ENCODE peak calls at places on chromosome 10, in four cellular contexts. M is RCC 7860, C is AG09319, O is NCI-H1105 treated with DMSO at 0.1 percent for 48 hours. T is an unnamed sample.

GRCh38 chr10:4431114-4431862 is 394.7 kb upstream of the AKR1E2 start:
- DNase-seq in O (no peak), M (no peak), C (no peak), T (peak; percentile 18)

GRCh38 chr10:75049316-75050285 is 61.9 kb upstream of the SAMD8 start:
- DNase-seq in M (no peak), O (no peak), C (no peak), T (no peak)

GRCh38 chr10:20007426-20007825 is 191.2 kb downstream of the PLXDC2 start:
- DNase-seq in M (no peak), C (no peak), O (no peak), T (no peak)

GRCh38 chr10:102460836-102461186 is 9.5 kb upstream of the C10orf95 start:
- DNase-seq in C (no peak), O (peak; percentile 14), M (no peak), T (no peak)

GRCh38 chr10:28200804-28201203 is 102.1 kb downstream of the MPP7 start:
- DNase-seq in O (no peak), M (no peak), C (no peak), T (no peak)

GRCh38 chr10:89926736-89927135 is 225.3 kb downstream of the KIF20B start:
- DNase-seq in M (no peak), C (no peak), O (no peak), T (no peak)

GRCh38 chr10:58512470-58513188 is at the start of gene BICC1:
- DNase-seq in O (peak; percentile 25), C (no peak), M (peak; percentile 52), T (no peak)

GRCh38 chr10:61452655-61453641 is at the start of gene TMEM26:
- DNase-seq in O (no peak), C (no peak), M (no peak), T (no peak)

GRCh38 chr10:33031815-33032320 is 73.8 kb upstream of the ITGB1 start:
- DNase-seq in M (no peak), O (no peak), C (no peak), T (no peak)

GRCh38 chr10:95297402-95297801 is 6.6 kb upstream of the PDLIM1 start:
- DNase-seq in M (no peak), C (no peak), O (no peak), T (no peak)

GRCh38 chr10:123573236-123574147 is 92.7 kb upstream of the GPR26 start:
- DNase-seq in M (no peak), O (no peak), C (peak; percentile 3), T (no peak)

GRCh38 chr10:585502-585901 is 104.0 kb downstream of the DIP2C start:
- DNase-seq in O (no peak), M (no peak), C (no peak), T (no peak)

GRCh38 chr10:519716-520401 is 169.6 kb downstream of the DIP2C start:
- DNase-seq in C (no peak), M (no peak), O (no peak), T (no peak)

GRCh38 chr10:48608279-48608681 is 3.4 kb upstream of the ARHGAP22 start:
- DNase-seq in C (no peak), M (no peak), O (peak; percentile 9), T (no peak)

GRCh38 chr10:88065384-88066049 is 202.1 kb downstream of the PTEN start:
- DNase-seq in C (no peak), O (no peak), M (no peak), T (no peak)

GRCh38 chr10:111338035-111338434 is 261.2 kb downstream of the ADRA2A start:
- DNase-seq in M (no peak), C (no peak), O (no peak), T (no peak)

GRCh38 chr10:86522385-86522855 is 828 bp upstream of the WAPL start:
- DNase-seq in O (peak; percentile 9), M (no peak), C (no peak), T (no peak)

GRCh38 chr10:6100370-6100769 is 11.5 kb downstream of the RBM17 start:
- DNase-seq in C (no peak), M (no peak), O (no peak), T (no peak)

GRCh38 chr10:74255800-74256422 is 104.9 kb downstream of the ADK start:
- DNase-seq in M (no peak), C (no peak), O (no peak), T (no peak)

GRCh38 chr10:77138541-77138940 is 499.1 kb downstream of the KCNMA1 start:
- DNase-seq in O (no peak), C (no peak), M (no peak), T (no peak)

GRCh38 chr10:44963772-44964633 is 4.4 kb downstream of the RASSF4 start:
- DNase-seq in O (no peak), M (peak; percentile 86), C (no peak), T (no peak)

GRCh38 chr10:94747137-94747536 is 15.3 kb upstream of the CYP2C19 start:
- DNase-seq in M (no peak), O (no peak), C (no peak), T (no peak)

GRCh38 chr10:77926566-77927342 is at the start of gene DLG5:
- DNase-seq in M (peak; percentile 32), C (no peak), O (no peak), T (no peak)

GRCh38 chr10:121426307-121426706 is 171.9 kb downstream of the FGFR2 start:
- DNase-seq in C (no peak), O (no peak), M (no peak), T (no peak)

GRCh38 chr10:112185959-112186358 is 2.4 kb upstream of the GPAM start:
- DNase-seq in C (no peak), O (no peak), M (no peak), T (no peak)

GRCh38 chr10:122740640-122741039 is 41.0 kb upstream of the C10orf120 start:
- DNase-seq in C (no peak), O (no peak), M (no peak), T (no peak)

GRCh38 chr10:80290474-80291220 is 1.2 kb upstream of the MAT1A start:
- DNase-seq in O (no peak), M (no peak), C (no peak), T (no peak)

GRCh38 chr10:10320981-10321380 is 696.7 kb upstream of the CELF2 start:
- DNase-seq in C (peak; percentile 0), O (no peak), M (no peak), T (no peak)

GRCh38 chr10:31961264-31961663 is 32.6 kb upstream of the ARHGAP12 start:
- DNase-seq in O (peak; percentile 72), M (no peak), C (no peak), T (no peak)

GRCh38 chr10:60877777-60878120 is 66.2 kb downstream of the RHOBTB1 start:
- DNase-seq in C (no peak), O (no peak), M (no peak), T (no peak)

GRCh38 chr10:28839600-28840007 is 162.3 kb downstream of the BAMBI start:
- DNase-seq in C (no peak), O (peak; percentile 69), M (peak; percentile 84), T (no peak)

GRCh38 chr10:123147635-123148413 is at the start of gene HMX2:
- DNase-seq in C (no peak), O (peak; percentile 41), M (no peak), T (no peak)

GRCh38 chr10:32054087-32054486 is 2.1 kb downstream of the KIF5B start:
- DNase-seq in C (no peak), M (no peak), O (no peak), T (peak; percentile 43)

GRCh38 chr10:30026578-30026977 is 32.8 kb downstream of the JCAD start:
- DNase-seq in O (no peak), M (no peak), C (no peak), T (no peak)

GRCh38 chr10:52755297-52756062 is 17.1 kb downstream of the MBL2 start:
- DNase-seq in O (no peak), M (peak; percentile 38), C (no peak), T (peak; percentile 73)

GRCh38 chr10:132420469-132421376 is 23.7 kb downstream of the PWWP2B start:
- DNase-seq in C (no peak), M (peak; percentile 54), O (no peak), T (no peak)

GRCh38 chr10:12768156-12768731 is 233.3 kb downstream of the CCDC3 start:
- DNase-seq in O (no peak), M (peak; percentile 85), C (no peak), T (no peak)

GRCh38 chr10:14699482-14699881 is 75.2 kb downstream of the FAM107B start:
- DNase-seq in O (no peak), M (no peak), C (no peak), T (no peak)

GRCh38 chr10:127148066-127148932 is 48.1 kb downstream of the INSYN2A start:
- DNase-seq in O (no peak), C (peak; percentile 44), M (peak; percentile 89), T (no peak)